ENCODE peak calls at places on chromosomes 3 and 15, in six cellular contexts. One of them, this sample, is unnamed.
A peak's percentile ranks its signal among the peaks of the same experiment; 100 is the strongest.

GRCh38 chr15:95626501-95627361 is 703.8 kb upstream of the NR2F2 start:
- DNase-seq in A549: no peak
- DNase-seq in endothelial cell of umbilical vein: no peak
- DNase-seq in GM12878: no peak
- DNase-seq in HepG2: no peak
- DNase-seq in K562: no peak
- DNase-seq in this sample: no peak

GRCh38 chr3:126287536-126288181 is 69.5 kb downstream of the KLF15 start:
- DNase-seq in A549: no peak
- DNase-seq in endothelial cell of umbilical vein: peak; percentile 46
- DNase-seq in GM12878: no peak
- DNase-seq in HepG2: peak; percentile 41
- DNase-seq in K562: no peak
- DNase-seq in this sample: no peak

GRCh38 chr3:50617096-50617791 is at the start of gene MAPKAPK3:
- DNase-seq in A549: no peak
- DNase-seq in endothelial cell of umbilical vein: peak; percentile 27
- DNase-seq in GM12878: no peak
- DNase-seq in HepG2: peak; percentile 29
- DNase-seq in K562: no peak
- DNase-seq in this sample: peak; percentile 75

GRCh38 chr3:193605876-193606275 is 12.9 kb downstream of the OPA1 start:
- DNase-seq in A549: peak; percentile 44
- DNase-seq in endothelial cell of umbilical vein: peak; percentile 64
- DNase-seq in GM12878: no peak
- DNase-seq in HepG2: peak; percentile 62
- DNase-seq in K562: peak; percentile 69
- DNase-seq in this sample: peak; percentile 72

GRCh38 chr15:80840173-80841130 is 61.3 kb downstream of the CEMIP start:
- DNase-seq in A549: no peak
- DNase-seq in endothelial cell of umbilical vein: no peak
- DNase-seq in GM12878: no peak
- DNase-seq in HepG2: peak; percentile 15
- DNase-seq in K562: no peak
- DNase-seq in this sample: no peak

GRCh38 chr3:89606151-89606550 is 498.7 kb downstream of the EPHA3 start:
- DNase-seq in A549: no peak
- DNase-seq in endothelial cell of umbilical vein: no peak
- DNase-seq in GM12878: no peak
- DNase-seq in HepG2: peak; percentile 17
- DNase-seq in K562: no peak
- DNase-seq in this sample: no peak

GRCh38 chr15:74565381-74566085 is 24.5 kb downstream of the ARID3B start:
- DNase-seq in A549: no peak
- DNase-seq in endothelial cell of umbilical vein: no peak
- DNase-seq in GM12878: no peak
- DNase-seq in HepG2: no peak
- DNase-seq in K562: no peak
- DNase-seq in this sample: no peak

GRCh38 chr3:63207066-63207590 is 71.0 kb upstream of the SYNPR start:
- DNase-seq in A549: no peak
- DNase-seq in endothelial cell of umbilical vein: no peak
- DNase-seq in GM12878: no peak
- DNase-seq in HepG2: no peak
- DNase-seq in K562: no peak
- DNase-seq in this sample: no peak

GRCh38 chr15:62392411-62392810 is 227.3 kb upstream of the C2CD4B start:
- DNase-seq in A549: no peak
- DNase-seq in endothelial cell of umbilical vein: no peak
- DNase-seq in GM12878: no peak
- DNase-seq in HepG2: peak; percentile 75
- DNase-seq in K562: no peak
- DNase-seq in this sample: peak; percentile 37

DNA sequence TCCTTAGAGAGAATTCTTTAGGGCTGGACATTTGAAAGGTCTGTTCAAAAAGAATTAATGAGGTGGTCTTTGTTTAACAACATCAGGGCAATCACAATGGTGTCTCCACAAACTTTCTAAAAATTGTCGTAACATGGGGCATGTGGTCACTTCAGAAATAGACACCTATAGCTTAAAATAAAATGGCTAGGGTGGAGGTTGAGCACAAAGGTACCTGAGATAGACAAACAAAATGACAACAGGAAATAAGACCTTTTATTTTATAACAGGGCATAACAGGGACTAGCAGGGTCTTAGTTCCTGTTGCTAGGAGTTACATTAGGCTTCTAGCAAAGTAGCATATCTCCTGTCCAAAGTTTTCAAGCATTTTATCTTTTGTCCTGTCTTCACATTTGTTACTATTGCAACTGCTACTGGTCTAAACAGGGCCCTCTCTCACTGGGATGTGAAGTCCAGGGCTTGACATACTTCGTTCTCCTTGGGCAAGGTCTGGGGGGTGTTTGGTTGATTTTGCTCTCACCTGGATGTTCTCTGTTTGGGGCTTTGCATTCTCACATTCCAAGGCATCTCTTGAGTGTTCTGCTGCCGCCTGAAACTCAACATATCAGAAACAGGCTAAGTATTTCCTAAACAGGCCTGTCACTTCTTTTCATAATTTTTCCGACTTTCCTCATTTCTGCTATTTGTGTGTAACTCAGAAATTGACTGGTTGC is 3.0 kb downstream of the GCSAM start:
- DNase-seq in A549: no peak
- DNase-seq in endothelial cell of umbilical vein: no peak
- DNase-seq in GM12878: no peak
- DNase-seq in HepG2: no peak
- DNase-seq in K562: no peak
- DNase-seq in this sample: no peak
- H3K4me3 ChIP-seq in A549: no peak overlapping the region
- H3K4me3 ChIP-seq in endothelial cell of umbilical vein: no peak overlapping the region
- H3K4me3 ChIP-seq in GM12878: peak overlapping the region; percentile 78
- H3K4me3 ChIP-seq in HepG2: no peak overlapping the region
- H3K4me3 ChIP-seq in K562: no peak overlapping the region
- H3K4me3 ChIP-seq in this sample: no peak overlapping the region

DNA sequence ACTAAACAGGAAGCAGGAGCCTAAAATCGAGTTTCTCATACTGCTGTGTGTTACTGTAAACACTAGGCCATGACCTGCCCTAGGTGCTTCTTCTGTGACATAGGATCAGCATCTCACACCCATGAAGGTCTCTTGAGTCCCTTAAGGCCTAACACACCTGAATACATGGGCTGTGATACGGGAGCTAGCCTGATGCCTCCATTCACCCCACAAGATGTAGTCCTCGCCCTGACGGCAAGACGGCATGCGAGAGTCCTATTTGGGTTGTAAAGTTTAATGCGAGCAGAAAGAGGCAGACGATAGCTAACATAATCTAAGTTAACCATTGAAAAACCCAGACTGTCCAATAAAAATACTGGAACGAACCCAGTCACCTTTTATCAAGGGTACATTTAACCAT is 241.1 kb upstream of the ICE2 start:
- DNase-seq in A549: no peak
- DNase-seq in endothelial cell of umbilical vein: no peak
- DNase-seq in GM12878: no peak
- DNase-seq in HepG2: no peak
- DNase-seq in K562: peak; percentile 17
- DNase-seq in this sample: no peak
- TF ChIP-seq MAX in A549: no peak
- TF ChIP-seq MAX in endothelial cell of umbilical vein: no peak
- TF ChIP-seq MAX in GM12878: no peak
- TF ChIP-seq MAX in HepG2: no peak
- TF ChIP-seq MAX in K562: no peak
- TF ChIP-seq MAX in this sample: no peak

DNA sequence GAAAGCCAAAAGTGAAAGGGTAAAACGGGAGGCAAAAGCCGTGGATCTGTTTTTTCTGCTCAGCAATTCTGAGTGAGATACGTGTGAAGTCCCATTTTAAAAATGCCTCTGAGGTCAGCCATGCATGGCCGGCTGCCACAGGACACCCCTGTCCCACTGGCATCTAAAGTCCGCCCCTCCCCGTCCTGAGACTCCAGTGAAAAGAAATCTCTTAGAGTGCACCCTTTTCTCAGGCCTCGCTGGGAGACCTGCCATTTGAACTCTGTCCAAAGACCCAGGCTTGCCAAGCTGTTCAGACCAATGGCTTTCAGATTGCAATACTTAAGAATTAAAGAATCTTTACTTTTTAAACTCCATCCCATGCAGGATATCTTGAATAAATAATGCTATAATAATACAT is 61.0 kb upstream of the SLC24A5 start:
- DNase-seq in A549: no peak
- DNase-seq in endothelial cell of umbilical vein: no peak
- DNase-seq in GM12878: no peak
- DNase-seq in HepG2: no peak
- DNase-seq in K562: no peak
- DNase-seq in this sample: no peak
- TF ChIP-seq MYC in A549: no peak
- TF ChIP-seq MYC in endothelial cell of umbilical vein: no peak
- TF ChIP-seq MYC in GM12878: no peak
- TF ChIP-seq MYC in HepG2: no peak
- TF ChIP-seq MYC in K562: no peak
- TF ChIP-seq MYC in this sample: no peak

GRCh38 chr3:147397911-147398809 is 8.2 kb downstream of the ZIC4 start:
- DNase-seq in A549: no peak
- DNase-seq in endothelial cell of umbilical vein: no peak
- DNase-seq in GM12878: no peak
- DNase-seq in HepG2: no peak
- DNase-seq in K562: no peak
- DNase-seq in this sample: no peak
- H3K4me3 ChIP-seq in A549: no peak overlapping the region
- H3K4me3 ChIP-seq in endothelial cell of umbilical vein: no peak overlapping the region
- H3K4me3 ChIP-seq in GM12878: no peak overlapping the region
- H3K4me3 ChIP-seq in HepG2: no peak overlapping the region
- H3K4me3 ChIP-seq in K562: no peak overlapping the region
- H3K4me3 ChIP-seq in this sample: no peak overlapping the region

DNA sequence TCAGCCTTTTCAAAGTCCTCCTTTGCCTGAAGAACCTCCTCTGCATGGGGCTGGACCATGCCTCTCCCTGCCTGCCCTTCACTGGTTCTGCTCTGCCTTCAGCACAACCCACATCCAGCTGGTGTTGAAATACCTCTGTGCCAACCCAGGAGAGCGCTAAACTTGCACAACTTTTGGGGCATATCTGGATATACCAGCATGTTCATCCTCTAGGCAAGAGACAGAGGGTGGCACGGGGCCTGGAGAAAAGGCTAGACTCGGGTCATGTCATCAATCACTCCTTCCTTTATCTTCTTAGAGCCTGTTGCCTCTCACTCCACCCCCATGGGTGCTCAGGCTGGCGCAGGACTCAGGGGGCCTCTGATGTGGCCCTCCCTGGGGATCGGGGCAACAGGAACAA is 4.8 kb downstream of the SEMA4B start:
- DNase-seq in A549: no peak
- DNase-seq in endothelial cell of umbilical vein: no peak
- DNase-seq in GM12878: no peak
- DNase-seq in HepG2: no peak
- DNase-seq in K562: no peak
- DNase-seq in this sample: peak; percentile 50
- TF ChIP-seq MAX in A549: no peak
- TF ChIP-seq MAX in endothelial cell of umbilical vein: no peak
- TF ChIP-seq MAX in GM12878: no peak
- TF ChIP-seq MAX in HepG2: no peak
- TF ChIP-seq MAX in K562: no peak
- TF ChIP-seq MAX in this sample: no peak

GRCh38 chr3:140854961-140855360 is 86.7 kb upstream of the SLC25A36 start:
- DNase-seq in A549: no peak
- DNase-seq in endothelial cell of umbilical vein: no peak
- DNase-seq in GM12878: no peak
- DNase-seq in HepG2: no peak
- DNase-seq in K562: no peak
- DNase-seq in this sample: no peak

GRCh38 chr3:140845878-140846277 is 95.8 kb upstream of the SLC25A36 start:
- DNase-seq in A549: no peak
- DNase-seq in endothelial cell of umbilical vein: no peak
- DNase-seq in GM12878: no peak
- DNase-seq in HepG2: no peak
- DNase-seq in K562: no peak
- DNase-seq in this sample: no peak

GRCh38 chr3:140848675-140849074 is 93.0 kb upstream of the SLC25A36 start:
- DNase-seq in A549: no peak
- DNase-seq in endothelial cell of umbilical vein: no peak
- DNase-seq in GM12878: no peak
- DNase-seq in HepG2: no peak
- DNase-seq in K562: no peak
- DNase-seq in this sample: no peak

GRCh38 chr3:140850210-140850955 is 91.3 kb upstream of the SLC25A36 start:
- DNase-seq in A549: no peak
- DNase-seq in endothelial cell of umbilical vein: no peak
- DNase-seq in GM12878: no peak
- DNase-seq in HepG2: no peak
- DNase-seq in K562: no peak
- DNase-seq in this sample: no peak
- TF ChIP-seq MYC in A549: no peak
- TF ChIP-seq MYC in endothelial cell of umbilical vein: no peak
- TF ChIP-seq MYC in GM12878: no peak
- TF ChIP-seq MYC in HepG2: no peak
- TF ChIP-seq MYC in K562: no peak
- TF ChIP-seq MYC in this sample: no peak

DNA sequence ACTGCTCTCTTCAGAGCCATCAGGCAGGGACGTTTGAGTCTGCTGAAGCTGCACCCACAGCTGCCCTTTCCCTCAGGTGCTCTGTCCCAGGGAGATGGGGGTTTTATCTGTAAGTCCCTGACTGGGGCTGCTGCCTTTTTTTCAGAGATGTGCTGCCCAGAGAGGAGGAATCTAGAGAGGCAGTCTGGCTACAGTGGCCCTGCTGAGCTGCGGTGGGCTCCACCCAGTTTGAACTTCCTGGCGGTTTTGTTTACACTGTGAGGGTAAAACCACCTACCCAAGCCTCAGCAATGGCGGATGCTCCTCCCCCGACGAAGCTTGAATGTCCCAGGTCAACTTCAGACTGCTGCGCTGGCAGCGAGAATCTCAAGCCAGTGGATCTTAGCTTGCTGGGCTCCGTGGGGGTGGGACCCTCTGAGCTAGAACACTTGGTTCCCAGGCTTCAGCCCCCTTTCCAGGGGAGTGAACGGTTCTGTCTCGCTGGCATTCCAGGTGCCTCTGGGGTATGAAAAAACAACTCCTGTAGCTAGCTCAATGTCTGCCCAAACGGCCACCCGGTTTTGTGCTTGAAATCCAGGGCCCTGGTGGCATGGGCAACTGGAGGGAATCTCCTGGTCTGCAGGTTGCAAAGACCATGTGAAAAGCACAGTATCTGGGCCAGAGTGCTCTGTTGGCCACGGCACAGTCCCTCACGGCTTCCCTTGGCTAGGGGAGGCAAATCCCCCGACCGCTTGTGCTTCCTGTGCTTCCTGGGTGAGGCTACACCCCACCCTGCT is 21.1 kb upstream of the ST6GAL1 start:
- DNase-seq in A549: no peak
- DNase-seq in endothelial cell of umbilical vein: no peak
- DNase-seq in GM12878: no peak
- DNase-seq in HepG2: peak; percentile 37
- DNase-seq in K562: peak; percentile 52
- DNase-seq in this sample: peak; percentile 81
- H3K4me3 ChIP-seq in A549: no peak overlapping the region
- H3K4me3 ChIP-seq in endothelial cell of umbilical vein: no peak overlapping the region
- H3K4me3 ChIP-seq in GM12878: peak overlapping the region; percentile 23
- H3K4me3 ChIP-seq in HepG2: no peak overlapping the region
- H3K4me3 ChIP-seq in K562: peak overlapping the region; percentile 18
- H3K4me3 ChIP-seq in this sample: peak overlapping the region; percentile 46

DNA sequence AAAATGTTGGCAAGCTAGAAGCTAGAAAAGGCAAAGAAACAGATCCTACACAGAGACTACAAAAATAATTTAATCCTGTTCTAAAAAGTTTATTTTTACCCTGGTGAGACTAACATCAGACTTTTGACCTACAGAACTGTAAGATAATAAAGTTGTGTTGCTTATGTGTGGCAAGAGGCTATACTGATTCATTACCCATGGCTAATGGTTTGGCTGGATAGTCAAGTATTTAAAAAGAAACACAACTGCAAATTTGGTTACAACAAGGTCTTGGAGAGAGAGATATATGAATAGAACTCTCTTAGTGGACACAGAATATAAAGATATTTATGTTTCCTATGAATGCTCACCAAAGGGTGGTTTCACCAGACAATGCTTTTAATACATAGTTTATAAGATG is 364.2 kb upstream of the PLSCR5 start:
- DNase-seq in A549: no peak
- DNase-seq in endothelial cell of umbilical vein: no peak
- DNase-seq in GM12878: no peak
- DNase-seq in HepG2: no peak
- DNase-seq in K562: no peak
- DNase-seq in this sample: no peak
- TF ChIP-seq MAX in A549: no peak
- TF ChIP-seq MAX in endothelial cell of umbilical vein: no peak
- TF ChIP-seq MAX in GM12878: no peak
- TF ChIP-seq MAX in HepG2: no peak
- TF ChIP-seq MAX in K562: no peak
- TF ChIP-seq MAX in this sample: no peak

This sample was measured in NB4.